ENCODE peak calls at places on chromosomes 11 and 22, in four cellular contexts. One of them, this sample, is unnamed.

GRCh38 chr11:62919476-62919875 is 1.7 kb downstream of the CHRM1 start:
- DNase-seq in AG04450: no peak
- DNase-seq in adrenal gland: no peak
- DNase-seq in lung: no peak
- DNase-seq in this sample: no peak

GRCh38 chr11:2687223-2687530 is 12.6 kb downstream of the KCNQ1OT1 start:
- DNase-seq in AG04450: no peak
- DNase-seq in adrenal gland: no peak
- DNase-seq in lung: no peak
- DNase-seq in this sample: no peak

GRCh38 chr11:124380585-124380984 is 3.7 kb downstream of the OR8B2 start:
- DNase-seq in AG04450: no peak
- DNase-seq in adrenal gland: no peak
- DNase-seq in lung: no peak
- DNase-seq in this sample: no peak

GRCh38 chr22:36221799-36222751 is 17.3 kb downstream of the APOL2 start:
- DNase-seq in AG04450: no peak
- DNase-seq in adrenal gland: peak; percentile 32
- DNase-seq in lung: peak; percentile 67
- DNase-seq in this sample: peak; percentile 70

GRCh38 chr11:114040706-114041211 is 18.8 kb upstream of the ZBTB16 start:
- DNase-seq in AG04450: no peak
- DNase-seq in adrenal gland: no peak
- DNase-seq in lung: no peak
- DNase-seq in this sample: no peak

GRCh38 chr11:78332174-78332866 is 85.3 kb downstream of the GAB2 start:
- DNase-seq in AG04450: no peak
- DNase-seq in adrenal gland: no peak
- DNase-seq in lung: no peak
- DNase-seq in this sample: no peak

GRCh38 chr11:111155021-111155420 is 90.5 kb upstream of the POU2AF2 start:
- DNase-seq in AG04450: no peak
- DNase-seq in adrenal gland: no peak
- DNase-seq in lung: no peak
- DNase-seq in this sample: no peak

GRCh38 chr11:72179804-72180396 is 12.0 kb upstream of the FOLR1 start:
- DNase-seq in AG04450: no peak
- DNase-seq in adrenal gland: no peak
- DNase-seq in lung: no peak
- DNase-seq in this sample: no peak

GRCh38 chr11:62707277-62707771 is at the start of the genes BSCL2 and GNG3:
- DNase-seq in AG04450: no peak
- DNase-seq in adrenal gland: no peak
- DNase-seq in lung: no peak
- DNase-seq in this sample: peak; percentile 66

GRCh38 chr22:48556751-48557150 is 1270.9 kb downstream of the BRD1 start:
- DNase-seq in AG04450: no peak
- DNase-seq in adrenal gland: no peak
- DNase-seq in lung: no peak
- DNase-seq in this sample: no peak

GRCh38 chr22:43147821-43148220 is 3.5 kb upstream of the TSPO start:
- DNase-seq in AG04450: no peak
- DNase-seq in adrenal gland: peak; percentile 71
- DNase-seq in lung: no peak
- DNase-seq in this sample: no peak

GRCh38 chr11:111253630-111254029 is 8.1 kb downstream of the POU2AF2 start:
- DNase-seq in AG04450: no peak
- DNase-seq in adrenal gland: no peak
- DNase-seq in lung: no peak
- DNase-seq in this sample: no peak

GRCh38 chr11:121458551-121458950 is 5.8 kb upstream of the SORL1-AS1 start:
- DNase-seq in AG04450: no peak
- DNase-seq in adrenal gland: no peak
- DNase-seq in lung: no peak
- DNase-seq in this sample: no peak

GRCh38 chr22:31938258-31938657 is 6.1 kb upstream of the YWHAH start:
- DNase-seq in AG04450: no peak
- DNase-seq in adrenal gland: no peak
- DNase-seq in lung: no peak
- DNase-seq in this sample: no peak

GRCh38 chr11:8005556-8005955 is 18.4 kb downstream of the EIF3F start:
- DNase-seq in AG04450: no peak
- DNase-seq in adrenal gland: no peak
- DNase-seq in lung: no peak
- DNase-seq in this sample: no peak

GRCh38 chr22:44181033-44181911 is 547 bp downstream of the PARVG start:
- DNase-seq in AG04450: no peak
- DNase-seq in adrenal gland: peak; percentile 30
- DNase-seq in lung: no peak
- DNase-seq in this sample: no peak

GRCh38 chr11:121236115-121237001 is 56.2 kb upstream of the SC5D start:
- DNase-seq in AG04450: no peak
- DNase-seq in adrenal gland: no peak
- DNase-seq in lung: no peak
- DNase-seq in this sample: no peak

GRCh38 chr22:49418943-49419342 is 408.7 kb downstream of the BRD1 start:
- DNase-seq in AG04450: no peak
- DNase-seq in adrenal gland: no peak
- DNase-seq in lung: no peak
- DNase-seq in this sample: no peak

GRCh38 chr11:72004515-72005346 is 6.0 kb downstream of the IL18BP start:
- DNase-seq in AG04450: no peak
- DNase-seq in adrenal gland: no peak
- DNase-seq in lung: no peak
- DNase-seq in this sample: no peak

GRCh38 chr11:77118971-77119370 is 9.1 kb upstream of the MYO7A start:
- DNase-seq in AG04450: no peak
- DNase-seq in adrenal gland: no peak
- DNase-seq in lung: no peak
- DNase-seq in this sample: no peak

GRCh38 chr11:86888164-86888977 is 66.8 kb downstream of the FZD4 start:
- DNase-seq in AG04450: peak; percentile 71
- DNase-seq in adrenal gland: no peak
- DNase-seq in lung: no peak
- DNase-seq in this sample: no peak

GRCh38 chr11:57345555-57346151 is 7.5 kb downstream of the P2RX3 start:
- DNase-seq in AG04450: no peak
- DNase-seq in adrenal gland: peak; percentile 82
- DNase-seq in lung: peak; percentile 75
- DNase-seq in this sample: peak; percentile 87

GRCh38 chr11:10323793-10324170 is 18.9 kb downstream of the ADM start:
- DNase-seq in AG04450: no peak
- DNase-seq in adrenal gland: no peak
- DNase-seq in lung: no peak
- DNase-seq in this sample: no peak

GRCh38 chr22:31969789-31970489 is 25.6 kb downstream of the YWHAH start:
- DNase-seq in AG04450: peak; percentile 20
- DNase-seq in adrenal gland: peak; percentile 72
- DNase-seq in lung: peak; percentile 70
- DNase-seq in this sample: peak; percentile 75

GRCh38 chr11:1924121-1924520 is 4.6 kb downstream of the TNNT3 start:
- DNase-seq in AG04450: no peak
- DNase-seq in adrenal gland: no peak
- DNase-seq in lung: no peak
- DNase-seq in this sample: no peak

GRCh38 chr11:2509481-2510001 is 64.7 kb downstream of the KCNQ1 start:
- DNase-seq in AG04450: no peak
- DNase-seq in adrenal gland: peak; percentile 68
- DNase-seq in lung: peak; percentile 26
- DNase-seq in this sample: peak; percentile 9

GRCh38 chr22:36613958-36614357 is 85.0 kb upstream of the EIF3D start:
- DNase-seq in AG04450: no peak
- DNase-seq in adrenal gland: no peak
- DNase-seq in lung: no peak
- DNase-seq in this sample: no peak

GRCh38 chr11:115926601-115927000 is 422.4 kb upstream of the CADM1 start:
- DNase-seq in AG04450: no peak
- DNase-seq in adrenal gland: no peak
- DNase-seq in lung: no peak
- DNase-seq in this sample: no peak

GRCh38 chr11:113488931-113489351 is 13.7 kb upstream of the DRD2 start:
- DNase-seq in AG04450: no peak
- DNase-seq in adrenal gland: no peak
- DNase-seq in lung: no peak
- DNase-seq in this sample: no peak

GRCh38 chr11:44387825-44388224 is 77.9 kb upstream of the ALX4 start:
- DNase-seq in AG04450: no peak
- DNase-seq in adrenal gland: no peak
- DNase-seq in lung: no peak
- DNase-seq in this sample: no peak

GRCh38 chr11:24496728-24497396 is at the start of gene LUZP2:
- DNase-seq in AG04450: no peak
- DNase-seq in adrenal gland: peak; percentile 68
- DNase-seq in lung: no peak
- DNase-seq in this sample: peak; percentile 21

GRCh38 chr22:22076361-22076760 is 93.8 kb upstream of the TOP3B start:
- DNase-seq in AG04450: no peak
- DNase-seq in adrenal gland: no peak
- DNase-seq in lung: no peak
- DNase-seq in this sample: no peak

GRCh38 chr22:37192232-37192631 is 4.2 kb upstream of the C1QTNF6 start:
- DNase-seq in AG04450: no peak
- DNase-seq in adrenal gland: no peak
- DNase-seq in lung: no peak
- DNase-seq in this sample: no peak

GRCh38 chr22:35258144-35258988 is 1.1 kb downstream of the HMGXB4 start:
- DNase-seq in AG04450: no peak
- DNase-seq in adrenal gland: no peak
- DNase-seq in lung: no peak
- DNase-seq in this sample: peak; percentile 37

GRCh38 chr22:24442352-24442744 is 14.9 kb downstream of the ADORA2A start:
- DNase-seq in AG04450: no peak
- DNase-seq in adrenal gland: no peak
- DNase-seq in lung: no peak
- DNase-seq in this sample: no peak

GRCh38 chr11:128476031-128476430 is 111.3 kb downstream of the ETS1 start:
- DNase-seq in AG04450: no peak
- DNase-seq in adrenal gland: no peak
- DNase-seq in lung: no peak
- DNase-seq in this sample: no peak
- H3K4me3 ChIP-seq in AG04450: no peak overlapping the region
- H3K4me3 ChIP-seq in adrenal gland: no peak overlapping the region
- H3K4me3 ChIP-seq in lung: no peak overlapping the region
- H3K4me3 ChIP-seq in this sample: no peak overlapping the region

GRCh38 chr11:66283461-66284105 is 5.4 kb downstream of the YIF1A start:
- DNase-seq in AG04450: no peak
- DNase-seq in adrenal gland: no peak
- DNase-seq in lung: no peak
- DNase-seq in this sample: no peak
- TF ChIP-seq CTCF in AG04450: no peak
- TF ChIP-seq CTCF in adrenal gland: no peak
- TF ChIP-seq CTCF in lung: no peak
- TF ChIP-seq CTCF in this sample: no peak

DNA sequence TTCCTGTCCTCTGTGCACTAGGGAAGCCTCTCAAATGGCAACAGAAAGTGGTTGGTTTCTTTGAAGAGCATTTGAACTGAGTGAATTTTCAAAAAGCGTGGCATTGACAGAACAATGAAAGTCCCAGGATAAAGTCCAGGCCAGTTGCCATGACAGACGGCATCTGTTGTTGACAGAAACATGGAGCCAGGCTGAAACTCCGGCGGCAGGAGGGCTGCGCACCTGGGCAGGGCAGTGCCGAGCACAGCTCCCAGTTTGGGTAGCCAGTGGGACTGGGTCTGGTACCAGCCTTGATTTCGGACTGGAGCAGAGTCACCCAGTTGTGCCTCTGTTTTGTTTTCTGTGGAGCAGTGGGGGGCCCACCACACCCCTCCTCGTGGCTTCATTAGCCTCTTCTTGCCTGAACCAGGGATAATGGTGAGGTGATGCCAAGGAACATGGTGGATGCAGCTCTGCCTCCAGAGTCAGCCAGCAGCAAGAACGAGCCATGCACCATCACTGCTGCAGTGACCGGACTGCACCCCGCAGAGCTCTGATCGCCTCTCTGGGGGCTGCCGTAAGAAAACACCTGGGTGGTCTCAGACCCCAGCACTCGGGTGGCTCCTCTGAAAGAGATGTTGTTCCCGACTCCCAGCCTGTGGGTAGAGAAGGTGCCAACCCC is 9.8 kb upstream of the SEPTIN5 start:
- DNase-seq in AG04450: no peak
- DNase-seq in adrenal gland: no peak
- DNase-seq in lung: no peak
- DNase-seq in this sample: peak; percentile 10
- H3K4me3 ChIP-seq in AG04450: no peak overlapping the region
- H3K4me3 ChIP-seq in adrenal gland: no peak overlapping the region
- H3K4me3 ChIP-seq in lung: no peak overlapping the region
- H3K4me3 ChIP-seq in this sample: no peak overlapping the region

GRCh38 chr11:119095066-119095880 is 6.4 kb downstream of the DPAGT1 start:
- DNase-seq in AG04450: peak; percentile 100
- DNase-seq in adrenal gland: peak; percentile 99
- DNase-seq in lung: peak; percentile 99
- DNase-seq in this sample: peak; percentile 100
- TF ChIP-seq CTCF in AG04450: no peak
- TF ChIP-seq CTCF in adrenal gland: no peak
- TF ChIP-seq CTCF in lung: no peak
- TF ChIP-seq CTCF in this sample: no peak

DNA sequence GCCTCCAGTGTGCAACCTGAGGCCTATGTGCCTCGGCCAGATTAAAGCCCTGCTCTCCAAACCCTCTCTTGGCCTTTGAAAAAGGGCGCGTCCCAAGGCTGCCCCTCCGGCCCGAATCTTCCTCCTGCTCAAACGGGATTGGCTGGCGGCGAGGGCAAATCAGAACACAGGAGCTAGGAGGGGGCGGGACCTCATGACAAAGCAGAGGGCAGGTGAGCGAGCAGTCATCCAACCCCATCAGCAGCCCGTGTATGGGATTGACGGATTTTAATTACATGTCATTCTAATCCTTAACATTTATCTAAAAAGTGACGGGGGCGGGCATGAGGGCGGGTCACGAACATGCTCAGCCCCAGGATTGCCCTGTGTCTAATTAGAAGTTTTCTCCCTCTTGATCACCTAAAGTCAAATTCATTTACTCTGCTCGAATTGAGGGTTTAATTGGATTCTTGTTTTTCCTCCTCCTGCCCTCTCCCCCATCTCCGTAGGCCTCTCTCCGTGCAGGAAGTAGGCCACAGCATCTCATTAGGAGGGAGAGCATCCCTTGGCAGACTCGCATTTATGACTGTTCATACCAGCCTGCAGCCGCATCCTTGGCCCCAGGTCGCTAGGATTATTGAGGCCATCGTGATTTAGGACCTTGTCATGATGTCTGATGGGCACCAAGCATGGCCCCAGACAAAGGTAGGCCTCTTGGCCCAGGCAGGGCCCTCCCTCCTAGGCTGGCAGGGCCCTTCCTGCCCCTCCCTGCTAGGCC is 147.1 kb downstream of the CHST1 start:
- DNase-seq in AG04450: no peak
- DNase-seq in adrenal gland: no peak
- DNase-seq in lung: no peak
- DNase-seq in this sample: peak; percentile 67
- H3K4me3 ChIP-seq in AG04450: no peak overlapping the region
- H3K4me3 ChIP-seq in adrenal gland: no peak overlapping the region
- H3K4me3 ChIP-seq in lung: no peak overlapping the region
- H3K4me3 ChIP-seq in this sample: no peak overlapping the region

GRCh38 chr11:108121274-108122155 is at the start of gene ACAT1:
- DNase-seq in AG04450: peak; percentile 55
- DNase-seq in adrenal gland: peak; percentile 97
- DNase-seq in lung: peak; percentile 98
- DNase-seq in this sample: peak; percentile 96
- TF ChIP-seq CTCF in AG04450: peak; percentile 22
- TF ChIP-seq CTCF in adrenal gland: peak; percentile 17
- TF ChIP-seq CTCF in lung: no peak
- TF ChIP-seq CTCF in this sample: peak; percentile 31